ENCODE peak calls at places on chromosomes 12 and 14, in eight cellular contexts. C, B, T, A, Y, Z, G and M are unnamed samples.

GRCh38 chr12:47066278-47067048 is 13.0 kb upstream of the PCED1B start:
- DNase-seq in C (no peak), B (no peak), T (no peak), A (no peak), Y (peak), Z (no peak), G (peak), M (no peak)

GRCh38 chr12:124639407-124639806 is 72.0 kb upstream of the NCOR2 start:
- DNase-seq in C (no peak), B (no peak), T (no peak), A (no peak), Y (no peak), Z (no peak), G (no peak), M (no peak)

GRCh38 chr12:6539276-6540134 is 5.2 kb downstream of the GAPDH start:
- DNase-seq in C (no peak), B (no peak), T (no peak), A (no peak), Y (peak), Z (peak), G (peak), M (no peak)

GRCh38 chr14:49497725-49498348 is 88.3 kb downstream of the RPS29 start:
- DNase-seq in C (peak), B (no peak), T (no peak), A (peak), Y (peak), Z (no peak), G (peak), M (peak)

GRCh38 chr12:116882742-116883141 is 1.5 kb upstream of the HRK start:
- DNase-seq in C (no peak), B (no peak), T (no peak), A (no peak), Y (peak), Z (no peak), G (peak), M (no peak)

GRCh38 chr14:86799244-86799647 is 1193.7 kb downstream of the GALC start:
- DNase-seq in C (no peak), B (no peak), T (no peak), A (peak), Y (peak), Z (no peak), G (peak), M (peak)

GRCh38 chr12:89468648-89469326 is 55.8 kb downstream of the GALNT4 start:
- DNase-seq in C (no peak), B (no peak), T (no peak), A (no peak), Y (no peak), Z (no peak), G (no peak), M (no peak)

GRCh38 chr12:131713349-131713748 is 2.5 kb downstream of the SFSWAP start:
- DNase-seq in C (no peak), B (no peak), T (no peak), A (no peak), Y (no peak), Z (no peak), G (no peak), M (no peak)

GRCh38 chr14:88310457-88310856 is 12.6 kb downstream of the KCNK10 start:
- DNase-seq in C (no peak), B (no peak), T (no peak), A (no peak), Y (no peak), Z (no peak), G (no peak), M (no peak)

GRCh38 chr12:109291531-109292341 is 17.3 kb downstream of the FOXN4 start:
- DNase-seq in C (no peak), B (no peak), T (no peak), A (peak), Y (no peak), Z (peak), G (no peak), M (no peak)

GRCh38 chr12:7694556-7694955 is 1.0 kb downstream of the GDF3 start:
- DNase-seq in C (no peak), B (no peak), T (no peak), A (no peak), Y (no peak), Z (no peak), G (no peak), M (no peak)

GRCh38 chr12:57716305-57716704 is 22.2 kb downstream of the AGAP2 start:
- DNase-seq in C (no peak), B (no peak), T (no peak), A (no peak), Y (no peak), Z (no peak), G (no peak), M (no peak)

GRCh38 chr12:106149096-106149784 is 10.5 kb upstream of the NUAK1 start:
- DNase-seq in C (no peak), B (no peak), T (no peak), A (no peak), Y (peak), Z (peak), G (no peak), M (no peak)

GRCh38 chr12:92574046-92574783 is 128.6 kb upstream of the PLEKHG7 start:
- DNase-seq in C (no peak), B (no peak), T (no peak), A (no peak), Y (peak), Z (no peak), G (peak), M (no peak)

GRCh38 chr14:62661818-62662217 is 383.4 kb downstream of the KCNH5 start:
- DNase-seq in C (no peak), B (no peak), T (no peak), A (no peak), Y (peak), Z (no peak), G (peak), M (no peak)

GRCh38 chr12:27193106-27193505 is 51.0 kb upstream of the STK38L start:
- DNase-seq in C (no peak), B (no peak), T (no peak), A (no peak), Y (peak), Z (no peak), G (no peak), M (peak)

GRCh38 chr12:123670882-123671728 is at the start of gene TCTN2:
- DNase-seq in C (peak), B (peak), T (peak), A (peak), Y (peak), Z (peak), G (peak), M (peak)

GRCh38 chr12:93456077-93456476 is 11.2 kb upstream of the MRPL42 start:
- DNase-seq in C (no peak), B (no peak), T (no peak), A (no peak), Y (no peak), Z (no peak), G (no peak), M (no peak)

GRCh38 chr12:15701721-15702156 is 87.4 kb downstream of the EPS8 start:
- DNase-seq in C (no peak), B (no peak), T (no peak), A (peak), Y (peak), Z (no peak), G (peak), M (no peak)

GRCh38 chr12:51080136-51080535 is 3.3 kb downstream of the CSRNP2 start:
- DNase-seq in C (no peak), B (no peak), T (no peak), A (no peak), Y (no peak), Z (no peak), G (no peak), M (no peak)
- TF ChIP-seq CTCF in C (no peak), B (no peak), T (no peak), A (no peak), Y (no peak), Z (no peak), G (no peak), M (no peak)

GRCh38 chr12:42099433-42099832 is 45.2 kb downstream of the GXYLT1 start:
- DNase-seq in C (no peak), B (no peak), T (no peak), A (no peak), Y (no peak), Z (no peak), G (peak), M (no peak)

GRCh38 chr12:42104784-42105183 is 39.9 kb downstream of the GXYLT1 start:
- DNase-seq in C (no peak), B (no peak), T (no peak), A (no peak), Y (no peak), Z (no peak), G (no peak), M (no peak)

GRCh38 chr12:42102720-42103119 is 42.0 kb downstream of the GXYLT1 start:
- DNase-seq in C (no peak), B (no peak), T (no peak), A (no peak), Y (no peak), Z (no peak), G (no peak), M (no peak)

GRCh38 chr12:42103155-42103554 is 41.5 kb downstream of the GXYLT1 start:
- DNase-seq in C (no peak), B (no peak), T (no peak), A (no peak), Y (no peak), Z (no peak), G (no peak), M (no peak)

GRCh38 chr12:42104087-42104486 is 40.6 kb downstream of the GXYLT1 start:
- DNase-seq in C (no peak), B (no peak), T (no peak), A (no peak), Y (no peak), Z (no peak), G (no peak), M (no peak)
- TF ChIP-seq CTCF in C (no peak), B (peak), T (no peak), A (peak), Y (peak), Z (no peak), G (no peak), M (peak)

DNA sequence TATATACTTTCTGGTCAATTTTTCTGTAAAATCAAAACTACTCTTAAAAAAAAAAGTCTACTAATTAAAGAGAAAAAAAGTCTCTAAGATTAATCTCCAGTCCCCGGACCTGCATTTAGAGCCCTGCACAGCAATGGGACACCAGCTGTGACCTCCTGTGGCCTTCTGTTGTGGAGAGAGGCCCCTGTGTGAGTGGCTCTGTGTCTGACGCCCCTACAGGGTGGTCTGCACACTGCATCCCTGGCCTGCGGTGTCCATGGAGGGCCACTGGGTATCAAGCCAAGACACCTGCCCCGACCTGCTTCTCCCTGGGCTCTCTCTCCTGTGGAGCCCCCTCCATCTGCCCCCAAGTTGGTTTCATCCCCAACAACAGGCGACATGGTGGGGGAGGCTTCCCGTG is 248.0 kb upstream of the DIO3 start:
- DNase-seq in C (no peak), B (no peak), T (no peak), A (no peak), Y (no peak), Z (no peak), G (no peak), M (no peak)
- TF ChIP-seq CTCF in C (peak), B (no peak), T (no peak), A (no peak), Y (no peak), Z (no peak), G (no peak), M (peak)

GRCh38 chr14:76844223-76844622 is 18.0 kb downstream of the LRRC74A start:
- DNase-seq in C (peak), B (peak), T (peak), A (no peak), Y (peak), Z (no peak), G (peak), M (no peak)
- TF ChIP-seq CTCF in C (no peak), B (peak), T (no peak), A (no peak), Y (no peak), Z (no peak), G (no peak), M (peak)

GRCh38 chr14:67580336-67581230 is 19.5 kb downstream of the PIGH start:
- DNase-seq in C (no peak), B (no peak), T (peak), A (no peak), Y (no peak), Z (no peak), G (no peak), M (no peak)
- TF ChIP-seq CTCF in C (no peak), B (no peak), T (no peak), A (no peak), Y (no peak), Z (no peak), G (no peak), M (no peak)

GRCh38 chr12:120686690-120687569 is at the start of gene MLEC:
- DNase-seq in C (peak), B (peak), T (peak), A (peak), Y (peak), Z (peak), G (peak), M (peak)
- TF ChIP-seq CTCF in C (no peak), B (no peak), T (peak), A (no peak), Y (peak), Z (no peak), G (peak), M (no peak)

GRCh38 chr14:68366656-68367055 is 426.2 kb downstream of the ZFP36L1 start:
- DNase-seq in C (no peak), B (no peak), T (no peak), A (no peak), Y (no peak), Z (no peak), G (no peak), M (no peak)
- TF ChIP-seq CTCF in C (no peak), B (no peak), T (no peak), A (no peak), Y (no peak), Z (no peak), G (no peak), M (no peak)

GRCh38 chr12:111295176-111295575 is 73.7 kb downstream of the PHETA1 start:
- DNase-seq in C (no peak), B (no peak), T (no peak), A (no peak), Y (no peak), Z (no peak), G (no peak), M (no peak)

GRCh38 chr12:111296906-111297463 is 71.9 kb downstream of the PHETA1 start:
- DNase-seq in C (no peak), B (no peak), T (no peak), A (no peak), Y (no peak), Z (no peak), G (no peak), M (no peak)

GRCh38 chr12:111293266-111294009 is 75.5 kb downstream of the PHETA1 start:
- DNase-seq in C (no peak), B (no peak), T (no peak), A (no peak), Y (no peak), Z (no peak), G (no peak), M (no peak)

GRCh38 chr12:111298583-111299436 is 70.1 kb downstream of the PHETA1 start:
- DNase-seq in C (no peak), B (peak), T (no peak), A (no peak), Y (peak), Z (peak), G (peak), M (peak)

DNA sequence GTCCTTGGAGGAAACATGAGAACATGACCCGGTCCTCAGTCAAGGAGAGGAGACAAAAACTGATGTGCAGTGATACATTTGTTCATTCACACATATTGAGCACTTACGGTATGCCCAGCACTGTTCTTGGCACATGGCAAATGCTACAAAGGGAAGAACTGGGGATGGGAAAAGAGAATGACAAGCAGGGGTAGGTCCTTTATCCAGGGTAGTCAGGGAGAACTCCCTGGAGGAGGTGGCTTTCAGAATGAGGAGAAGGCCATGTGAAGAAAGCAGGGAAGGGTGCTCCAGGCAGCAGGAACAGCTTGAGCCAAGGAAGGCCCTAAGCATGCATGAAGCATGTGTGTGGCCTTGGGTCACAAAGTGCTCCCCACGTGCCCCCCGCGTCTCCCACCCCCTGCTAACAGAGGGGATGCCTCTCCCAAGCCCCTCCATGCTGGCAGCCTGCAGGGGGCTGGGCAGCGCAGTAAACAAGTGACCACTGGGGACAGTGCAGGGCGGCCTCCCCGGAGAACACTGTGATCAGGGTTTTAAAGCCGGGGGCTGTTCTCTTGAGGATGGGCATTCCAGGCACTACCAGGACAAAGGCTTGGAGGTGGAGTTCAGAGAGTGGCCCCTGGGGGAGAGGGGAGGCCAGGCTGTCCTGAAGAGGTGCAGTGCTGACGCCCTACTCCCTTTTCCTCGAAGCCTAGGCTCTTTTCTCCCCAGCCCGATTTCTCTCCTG is 71.0 kb downstream of the PHETA1 start:
- DNase-seq in C (no peak), B (no peak), T (no peak), A (no peak), Y (no peak), Z (no peak), G (no peak), M (no peak)
- TF ChIP-seq CTCF in C (no peak), B (no peak), T (no peak), A (no peak), Y (no peak), Z (no peak), G (no peak), M (no peak)

GRCh38 chr12:13635709-13636108 is 345.7 kb downstream of the GRIN2B start:
- DNase-seq in C (no peak), B (no peak), T (no peak), A (no peak), Y (no peak), Z (no peak), G (no peak), M (no peak)

GRCh38 chr12:13628067-13628466 is 353.3 kb downstream of the GRIN2B start:
- DNase-seq in C (no peak), B (no peak), T (no peak), A (no peak), Y (no peak), Z (no peak), G (no peak), M (no peak)

GRCh38 chr12:13627536-13627935 is 353.9 kb downstream of the GRIN2B start:
- DNase-seq in C (no peak), B (no peak), T (no peak), A (peak), Y (no peak), Z (no peak), G (no peak), M (no peak)

GRCh38 chr12:13631873-13632272 is 349.5 kb downstream of the GRIN2B start:
- DNase-seq in C (no peak), B (no peak), T (no peak), A (no peak), Y (no peak), Z (no peak), G (no peak), M (no peak)

GRCh38 chr12:13630354-13630753 is 351.0 kb downstream of the GRIN2B start:
- DNase-seq in C (no peak), B (no peak), T (no peak), A (no peak), Y (no peak), Z (no peak), G (no peak), M (no peak)
- TF ChIP-seq CTCF in C (no peak), B (no peak), T (no peak), A (no peak), Y (no peak), Z (no peak), G (no peak), M (no peak)